ENCODE peak calls at places on chromosome 11, in six cellular contexts. D, Z, A, C, G and T are unnamed samples.

GRCh38 chr11:47861762-47862161 is 13.6 kb upstream of the NUP160 start:
- DNase-seq in D (no peak), Z (no peak), A (no peak), C (no peak), G (no peak), T (no peak)

GRCh38 chr11:79249341-79249993 is 191.4 kb downstream of the TENM4 start:
- DNase-seq in D (no peak), Z (no peak), A (no peak), C (no peak), G (no peak), T (no peak)

GRCh38 chr11:134749040-134749586 is 337.1 kb upstream of the B3GAT1 start:
- DNase-seq in D (no peak), Z (no peak), A (no peak), C (no peak), G (no peak), T (no peak)

GRCh38 chr11:74169736-74170458 is 905 bp downstream of the C2CD3 start:
- DNase-seq in D (no peak), Z (no peak), A (peak; percentile 30), C (no peak), G (no peak), T (peak; percentile 8)

GRCh38 chr11:112795142-112795815 is 165.9 kb upstream of the NCAM1 start:
- DNase-seq in D (no peak), Z (peak; percentile 50), A (peak; percentile 31), C (peak; percentile 2), G (no peak), T (peak; percentile 87)

GRCh38 chr11:7353100-7353499 is 101.4 kb downstream of the SYT9 start:
- DNase-seq in D (no peak), Z (peak; percentile 30), A (peak; percentile 68), C (no peak), G (no peak), T (no peak)

GRCh38 chr11:119663279-119663678 is 65.7 kb downstream of the NECTIN1 start:
- DNase-seq in D (no peak), Z (no peak), A (no peak), C (no peak), G (no peak), T (peak; percentile 27)

GRCh38 chr11:76267563-76267962 is 61.3 kb upstream of the WNT11 start:
- DNase-seq in D (no peak), Z (no peak), A (no peak), C (no peak), G (no peak), T (no peak)

GRCh38 chr11:117597083-117597482 is 199.9 kb downstream of the DSCAML1 start:
- DNase-seq in D (no peak), Z (no peak), A (peak; percentile 30), C (peak; percentile 2), G (no peak), T (peak; percentile 92)

GRCh38 chr11:124467376-124468061 is 22.0 kb upstream of the OR8B8 start:
- DNase-seq in D (no peak), Z (no peak), A (no peak), C (no peak), G (no peak), T (no peak)